ENCODE peak calls at places on chromosomes 2 and 18, in six cellular contexts. Z is cardiac fibroblast, A is H7, F is colonic mucosa, M is AG10803, T is small intestine. C is an unnamed sample.

GRCh38 chr2:132798334-132798733 is 128.3 kb upstream of the LYPD1 start:
- DNase-seq in A (no peak), Z (no peak), F (no peak), T (no peak), M (no peak), C (no peak)

GRCh38 chr2:86238354-86238753 is 39.1 kb downstream of the MRPL35 start:
- DNase-seq in Z (no peak), F (no peak), T (no peak), A (no peak), M (no peak), C (no peak)

GRCh38 chr2:121468936-121469335 is 61.7 kb upstream of the RNU4ATAC start:
- DNase-seq in F (no peak), A (no peak), Z (no peak), T (no peak), M (no peak), C (no peak)

GRCh38 chr18:5571592-5571991 is 27.8 kb upstream of the EPB41L3 start:
- DNase-seq in A (no peak), Z (no peak), M (no peak), T (no peak), F (no peak), C (no peak)

GRCh38 chr2:7773362-7773973 is 856.3 kb downstream of the RNF144A start:
- DNase-seq in Z (no peak), M (peak), F (no peak), A (no peak), T (no peak), C (no peak)

GRCh38 chr18:13175754-13176210 is 42.8 kb upstream of the LDLRAD4 start:
- DNase-seq in T (peak), F (no peak), A (no peak), Z (peak), M (no peak), C (no peak)

GRCh38 chr2:237196866-237197618 is 111.4 kb downstream of the COPS8 start:
- DNase-seq in Z (peak), T (no peak), F (no peak), A (no peak), M (no peak), C (no peak)

GRCh38 chr2:75424936-75425619 is 135.7 kb downstream of the EVA1A start:
- DNase-seq in Z (peak), T (no peak), A (no peak), M (peak), F (no peak), C (no peak)

GRCh38 chr2:45585267-45585861 is 25.7 kb downstream of the SRBD1 start:
- DNase-seq in M (peak), A (no peak), T (peak), F (peak), Z (peak), C (no peak)

GRCh38 chr18:80169607-80170006 is 60.5 kb downstream of the ADNP2 start:
- DNase-seq in A (peak), T (no peak), Z (no peak), F (no peak), M (no peak), C (no peak)

GRCh38 chr18:80168982-80169381 is 59.9 kb downstream of the ADNP2 start:
- DNase-seq in Z (no peak), T (no peak), M (no peak), F (no peak), A (peak), C (no peak)

GRCh38 chr18:80171190-80171872 is 62.3 kb downstream of the ADNP2 start:
- DNase-seq in Z (peak), F (peak), T (no peak), M (peak), A (peak), C (peak)

GRCh38 chr18:80172056-80172455 is 63.0 kb downstream of the ADNP2 start:
- DNase-seq in T (no peak), Z (no peak), M (no peak), F (no peak), A (no peak), C (no peak)

GRCh38 chr18:80170395-80171094 is 61.5 kb downstream of the ADNP2 start:
- DNase-seq in M (no peak), F (no peak), T (no peak), A (no peak), Z (no peak), C (no peak)
- H3K4me3 ChIP-seq in M (no peak), F (no peak), T (no peak), A (no peak), Z (no peak), C (no peak)

GRCh38 chr18:55398858-55399257 is 189.1 kb downstream of the TCF4 start:
- DNase-seq in A (no peak), M (peak), T (no peak), Z (no peak), F (no peak), C (no peak)

GRCh38 chr18:55401638-55402191 is 186.3 kb downstream of the TCF4 start:
- DNase-seq in M (peak), Z (peak), F (no peak), T (no peak), A (no peak), C (peak)

GRCh38 chr18:55402731-55403405 is 185.1 kb downstream of the TCF4 start:
- DNase-seq in A (no peak), M (no peak), T (no peak), Z (peak), F (no peak), C (no peak)

GRCh38 chr18:55401275-55401620 is 186.7 kb downstream of the TCF4 start:
- DNase-seq in A (no peak), Z (peak), F (no peak), T (no peak), M (no peak), C (no peak)

GRCh38 chr18:55400590-55401274 is 187.3 kb downstream of the TCF4 start:
- DNase-seq in M (no peak), Z (peak), T (no peak), A (no peak), F (no peak), C (no peak)
- H3K4me3 ChIP-seq in M (peak), Z (peak), T (no peak), A (no peak), F (no peak), C (peak)

GRCh38 chr2:37189452-37190153 is 1.1 kb upstream of the SULT6B1 start:
- DNase-seq in M (peak), T (peak), F (no peak), Z (peak), A (peak), C (no peak)
- H3K4me3 ChIP-seq in M (no peak), T (no peak), F (no peak), Z (no peak), A (no peak), C (no peak)

GRCh38 chr18:34734048-34734447 is 23.9 kb downstream of the DTNA start:
- DNase-seq in M (no peak), F (no peak), T (peak), A (no peak), Z (no peak), C (no peak)

GRCh38 chr18:34729264-34729663 is 19.2 kb downstream of the DTNA start:
- DNase-seq in A (peak), F (peak), M (peak), Z (peak), T (peak), C (no peak)

GRCh38 chr18:34730774-34731173 is 20.7 kb downstream of the DTNA start:
- DNase-seq in F (no peak), T (no peak), Z (no peak), A (no peak), M (no peak), C (no peak)

GRCh38 chr18:34726286-34727004 is 16.3 kb downstream of the DTNA start:
- DNase-seq in Z (no peak), F (no peak), T (peak), M (no peak), A (no peak), C (no peak)

DNA sequence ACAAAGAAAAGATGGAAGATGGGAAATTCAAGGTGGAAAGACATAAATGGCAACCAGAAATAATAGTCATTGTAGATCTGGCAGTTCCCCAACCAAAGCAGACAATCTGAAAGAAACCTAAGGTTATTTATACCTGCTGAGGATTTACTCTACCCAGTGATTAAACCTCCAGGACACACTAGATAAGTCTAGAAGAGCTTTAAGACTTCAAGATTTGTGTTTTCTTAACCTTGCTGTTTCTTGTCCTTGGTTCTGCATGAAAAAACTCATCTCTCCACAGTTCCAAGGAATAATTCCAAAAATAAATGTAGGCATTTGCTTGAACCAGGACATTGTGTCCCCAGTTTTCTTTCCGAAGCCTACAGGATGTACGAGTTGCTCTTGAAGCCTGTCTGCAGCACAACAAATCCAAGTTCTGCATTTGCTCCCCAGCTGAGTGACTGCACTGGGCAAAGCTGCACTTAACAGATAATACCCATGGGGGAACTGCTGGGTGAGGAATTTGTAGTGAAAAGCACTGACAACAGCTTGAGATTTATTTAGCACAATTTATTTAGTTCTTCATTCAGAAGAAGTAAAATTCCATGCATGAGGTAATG is 19.7 kb downstream of the DTNA start:
- DNase-seq in A (no peak), F (no peak), T (no peak), Z (peak), M (no peak), C (no peak)
- H3K4me3 ChIP-seq in A (no peak), F (no peak), T (no peak), Z (no peak), M (no peak), C (no peak)

GRCh38 chr18:71583291-71583690 is 960.9 kb downstream of the CBLN2 start:
- DNase-seq in T (no peak), F (no peak), M (no peak), A (no peak), Z (peak), C (no peak)
- H3K4me3 ChIP-seq in T (no peak), F (no peak), M (no peak), A (no peak), Z (no peak), C (no peak)

GRCh38 chr2:186103276-186103675 is 364.7 kb downstream of the FSIP2 start:
- DNase-seq in T (no peak), M (no peak), A (no peak), Z (no peak), F (no peak), C (no peak)
- H3K4me3 ChIP-seq in T (no peak), M (no peak), A (no peak), Z (no peak), F (no peak), C (no peak)

DNA sequence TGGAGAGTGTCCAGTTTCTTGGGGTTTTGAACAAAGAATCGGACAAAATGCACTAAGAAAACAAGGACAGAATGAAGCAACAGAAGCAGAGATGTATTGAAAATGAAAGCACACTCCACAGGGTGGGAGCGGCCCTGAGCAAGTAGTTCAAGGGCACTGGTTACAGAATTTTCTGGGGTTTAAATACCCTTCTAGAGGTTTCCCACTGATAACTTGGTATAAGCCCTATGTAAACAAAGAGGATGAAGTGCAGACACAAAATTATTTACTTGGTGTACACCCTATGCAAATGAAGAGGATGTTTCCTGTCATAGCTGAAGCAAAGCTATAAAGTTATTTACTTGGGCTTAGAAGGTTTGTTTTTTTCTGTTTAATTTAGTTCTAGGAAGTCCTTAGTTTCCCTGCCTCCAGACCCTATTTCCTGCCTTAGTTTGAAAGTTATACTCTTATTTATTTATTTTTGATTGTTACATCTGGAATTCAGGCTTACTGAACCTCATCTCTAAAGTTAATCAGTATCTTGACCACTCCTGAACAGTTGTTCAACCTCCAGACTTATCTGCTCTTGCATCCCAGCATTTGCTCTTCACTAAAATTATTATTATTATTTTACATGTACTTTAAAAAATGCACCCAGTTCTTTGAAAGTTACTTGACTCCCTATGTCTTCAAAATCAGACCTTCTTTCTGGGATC is 193.5 kb downstream of the SPP2 start:
- DNase-seq in M (no peak), T (peak), F (no peak), A (no peak), Z (peak), C (no peak)
- H3K4me3 ChIP-seq in M (peak), T (no peak), F (no peak), A (no peak), Z (no peak), C (no peak)

GRCh38 chr18:44733754-44734465 is 53.2 kb downstream of the SETBP1 start:
- DNase-seq in T (no peak), Z (peak), M (no peak), A (no peak), F (no peak), C (no peak)
- H3K4me3 ChIP-seq in T (no peak), Z (no peak), M (no peak), A (no peak), F (no peak), C (no peak)